ENCODE peak calls at places on chromosome 10, in five cellular contexts. One of them, this sample, is unnamed.

GRCh38 chr10:43966571-43966965 is 317.9 kb upstream of the ZNF32 start:
- DNase-seq in heart right ventricle: no peak
- DNase-seq in lower lobe of right lung: no peak
- DNase-seq in RPMI8226: no peak
- DNase-seq in ELR: no peak
- DNase-seq in this sample: no peak

GRCh38 chr10:120861200-120861599 is 10.0 kb downstream of the WDR11 start:
- DNase-seq in ELR: no peak
- DNase-seq in heart right ventricle: no peak
- DNase-seq in lower lobe of right lung: no peak
- DNase-seq in RPMI8226: no peak
- DNase-seq in this sample: no peak

GRCh38 chr10:107517811-107518210 is 353.3 kb upstream of the SORCS1 start:
- DNase-seq in RPMI8226: no peak
- DNase-seq in lower lobe of right lung: no peak
- DNase-seq in heart right ventricle: no peak
- DNase-seq in ELR: no peak
- DNase-seq in this sample: no peak

GRCh38 chr10:90779573-90779972 is 78.3 kb downstream of the HTR7 start:
- DNase-seq in ELR: peak
- DNase-seq in heart right ventricle: no peak
- DNase-seq in RPMI8226: no peak
- DNase-seq in lower lobe of right lung: no peak
- DNase-seq in this sample: no peak

GRCh38 chr10:60654813-60655464 is 123.3 kb upstream of the CDK1 start:
- DNase-seq in lower lobe of right lung: no peak
- DNase-seq in heart right ventricle: no peak
- DNase-seq in ELR: peak
- DNase-seq in RPMI8226: no peak
- DNase-seq in this sample: no peak

GRCh38 chr10:21702633-21703111 is 168.6 kb downstream of the MLLT10 start:
- DNase-seq in heart right ventricle: no peak
- DNase-seq in lower lobe of right lung: no peak
- DNase-seq in RPMI8226: no peak
- DNase-seq in ELR: no peak
- DNase-seq in this sample: no peak

GRCh38 chr10:108392286-108392685 is 1227.8 kb upstream of the SORCS1 start:
- DNase-seq in RPMI8226: no peak
- DNase-seq in ELR: peak
- DNase-seq in heart right ventricle: no peak
- DNase-seq in lower lobe of right lung: no peak
- DNase-seq in this sample: no peak

GRCh38 chr10:15363031-15363430 is 8.1 kb downstream of the FAM171A1 start:
- DNase-seq in ELR: peak
- DNase-seq in heart right ventricle: no peak
- DNase-seq in lower lobe of right lung: no peak
- DNase-seq in RPMI8226: no peak
- DNase-seq in this sample: no peak

GRCh38 chr10:52115823-52116222 is 198.3 kb upstream of the DKK1 start:
- DNase-seq in heart right ventricle: no peak
- DNase-seq in ELR: peak
- DNase-seq in RPMI8226: no peak
- DNase-seq in lower lobe of right lung: no peak
- DNase-seq in this sample: no peak

GRCh38 chr10:61975107-61975932 is 73.8 kb downstream of the ARID5B start:
- DNase-seq in RPMI8226: no peak
- DNase-seq in ELR: peak
- DNase-seq in heart right ventricle: no peak
- DNase-seq in lower lobe of right lung: no peak
- DNase-seq in this sample: no peak

GRCh38 chr10:96305019-96305418 is 785 bp downstream of the DNTT start:
- DNase-seq in lower lobe of right lung: no peak
- DNase-seq in RPMI8226: no peak
- DNase-seq in heart right ventricle: no peak
- DNase-seq in ELR: no peak
- DNase-seq in this sample: no peak

GRCh38 chr10:74419491-74420466 is 268.8 kb downstream of the ADK start:
- DNase-seq in ELR: peak
- DNase-seq in heart right ventricle: no peak
- DNase-seq in RPMI8226: peak
- DNase-seq in lower lobe of right lung: no peak
- DNase-seq in this sample: no peak

GRCh38 chr10:79116801-79117723 is 48.3 kb downstream of the ZMIZ1 start:
- DNase-seq in RPMI8226: peak
- DNase-seq in heart right ventricle: no peak
- DNase-seq in ELR: no peak
- DNase-seq in lower lobe of right lung: peak
- DNase-seq in this sample: no peak

GRCh38 chr10:124640538-124641231 is 103.5 kb downstream of the FAM53B start:
- DNase-seq in ELR: no peak
- DNase-seq in heart right ventricle: peak
- DNase-seq in lower lobe of right lung: peak
- DNase-seq in RPMI8226: no peak
- DNase-seq in this sample: peak

GRCh38 chr10:71043858-71044257 is 155.5 kb upstream of the PCBD1 start:
- DNase-seq in ELR: no peak
- DNase-seq in RPMI8226: no peak
- DNase-seq in lower lobe of right lung: no peak
- DNase-seq in heart right ventricle: no peak
- DNase-seq in this sample: no peak

GRCh38 chr10:59757966-59758365 is 4.7 kb upstream of the MRLN start:
- DNase-seq in ELR: peak
- DNase-seq in lower lobe of right lung: no peak
- DNase-seq in heart right ventricle: no peak
- DNase-seq in RPMI8226: no peak
- DNase-seq in this sample: no peak

GRCh38 chr10:71213127-71213616 is 802 bp downstream of the UNC5B start:
- DNase-seq in ELR: peak
- DNase-seq in RPMI8226: peak
- DNase-seq in lower lobe of right lung: peak
- DNase-seq in heart right ventricle: peak
- DNase-seq in this sample: peak

GRCh38 chr10:131848296-131848695 is 52.5 kb upstream of the PPP2R2D start:
- DNase-seq in lower lobe of right lung: no peak
- DNase-seq in RPMI8226: no peak
- DNase-seq in heart right ventricle: no peak
- DNase-seq in ELR: no peak
- DNase-seq in this sample: no peak

GRCh38 chr10:98384531-98385133 is 30.4 kb downstream of the PYROXD2 start:
- DNase-seq in heart right ventricle: no peak
- DNase-seq in ELR: no peak
- DNase-seq in lower lobe of right lung: no peak
- DNase-seq in RPMI8226: no peak
- DNase-seq in this sample: no peak

GRCh38 chr10:51244308-51244707 is 170.0 kb downstream of the PRKG1 start:
- DNase-seq in RPMI8226: no peak
- DNase-seq in heart right ventricle: no peak
- DNase-seq in lower lobe of right lung: no peak
- DNase-seq in ELR: no peak
- DNase-seq in this sample: no peak

GRCh38 chr10:22984066-22984465 is 56.2 kb downstream of the ARMC3 start:
- DNase-seq in RPMI8226: no peak
- DNase-seq in lower lobe of right lung: no peak
- DNase-seq in heart right ventricle: no peak
- DNase-seq in ELR: no peak
- DNase-seq in this sample: no peak

This sample was measured in Right ventricle myocardium superior.